ENCODE peak calls at places on chromosomes 11 and 22, in nine cellular contexts. One of them, this sample, is unnamed.

GRCh38 chr11:69642549-69642912 is 1.6 kb downstream of the CCND1 start:
- DNase-seq in GM06990: no peak
- DNase-seq in cardiac fibroblast: no peak
- DNase-seq in heart left ventricle: peak
- DNase-seq in AG04450: no peak
- DNase-seq in astrocyte: no peak
- DNase-seq in activated B cell treated with CpG ODN at 0.5 μM for 24 hours: peak
- DNase-seq in pancreas: no peak
- DNase-seq in AG04449: no peak
- DNase-seq in this sample: peak

GRCh38 chr22:42229455-42230149 is 40.9 kb downstream of the TCF20 start:
- DNase-seq in GM06990: no peak
- DNase-seq in cardiac fibroblast: peak
- DNase-seq in heart left ventricle: no peak
- DNase-seq in AG04450: no peak
- DNase-seq in astrocyte: peak
- DNase-seq in activated B cell treated with CpG ODN at 0.5 μM for 24 hours: no peak
- DNase-seq in pancreas: peak
- DNase-seq in AG04449: no peak
- DNase-seq in this sample: no peak

GRCh38 chr22:29003975-29004646 is 57.5 kb downstream of the C22orf31 start:
- DNase-seq in GM06990: no peak
- DNase-seq in cardiac fibroblast: no peak
- DNase-seq in heart left ventricle: no peak
- DNase-seq in AG04450: no peak
- DNase-seq in astrocyte: no peak
- DNase-seq in activated B cell treated with CpG ODN at 0.5 μM for 24 hours: no peak
- DNase-seq in pancreas: peak
- DNase-seq in AG04449: no peak
- DNase-seq in this sample: no peak

GRCh38 chr22:42066937-42067336 is 3.7 kb downstream of the NAGA start:
- DNase-seq in GM06990: no peak
- DNase-seq in cardiac fibroblast: no peak
- DNase-seq in heart left ventricle: no peak
- DNase-seq in AG04450: no peak
- DNase-seq in astrocyte: no peak
- DNase-seq in activated B cell treated with CpG ODN at 0.5 μM for 24 hours: no peak
- DNase-seq in pancreas: peak
- DNase-seq in AG04449: no peak
- DNase-seq in this sample: no peak

GRCh38 chr22:27639180-27640086 is 162.1 kb downstream of the MN1 start:
- DNase-seq in GM06990: no peak
- DNase-seq in cardiac fibroblast: no peak
- DNase-seq in heart left ventricle: no peak
- DNase-seq in AG04450: no peak
- DNase-seq in astrocyte: no peak
- DNase-seq in activated B cell treated with CpG ODN at 0.5 μM for 24 hours: no peak
- DNase-seq in pancreas: no peak
- DNase-seq in AG04449: no peak
- DNase-seq in this sample: no peak

GRCh38 chr11:61503135-61503770 is 5.3 kb upstream of the LRRC10B start:
- DNase-seq in GM06990: no peak
- DNase-seq in cardiac fibroblast: no peak
- DNase-seq in heart left ventricle: no peak
- DNase-seq in AG04450: no peak
- DNase-seq in astrocyte: no peak
- DNase-seq in activated B cell treated with CpG ODN at 0.5 μM for 24 hours: no peak
- DNase-seq in pancreas: no peak
- DNase-seq in AG04449: no peak
- DNase-seq in this sample: no peak

GRCh38 chr11:64742087-64742939 is 1.6 kb downstream of the RASGRP2 start:
- DNase-seq in GM06990: peak
- DNase-seq in cardiac fibroblast: no peak
- DNase-seq in heart left ventricle: no peak
- DNase-seq in AG04450: no peak
- DNase-seq in astrocyte: no peak
- DNase-seq in activated B cell treated with CpG ODN at 0.5 μM for 24 hours: peak
- DNase-seq in pancreas: no peak
- DNase-seq in AG04449: no peak
- DNase-seq in this sample: peak

GRCh38 chr11:109236696-109237095 is 185.3 kb upstream of the C11orf87 start:
- DNase-seq in GM06990: no peak
- DNase-seq in cardiac fibroblast: peak
- DNase-seq in heart left ventricle: no peak
- DNase-seq in AG04450: no peak
- DNase-seq in astrocyte: peak
- DNase-seq in activated B cell treated with CpG ODN at 0.5 μM for 24 hours: no peak
- DNase-seq in pancreas: no peak
- DNase-seq in AG04449: no peak
- DNase-seq in this sample: no peak

GRCh38 chr11:119891392-119891791 is 162.4 kb upstream of the NECTIN1 start:
- DNase-seq in GM06990: no peak
- DNase-seq in cardiac fibroblast: no peak
- DNase-seq in heart left ventricle: peak
- DNase-seq in AG04450: no peak
- DNase-seq in astrocyte: no peak
- DNase-seq in activated B cell treated with CpG ODN at 0.5 μM for 24 hours: no peak
- DNase-seq in pancreas: no peak
- DNase-seq in AG04449: no peak
- DNase-seq in this sample: no peak

GRCh38 chr11:73152086-73152853 is 10.2 kb upstream of the FCHSD2 start:
- DNase-seq in GM06990: peak
- DNase-seq in cardiac fibroblast: no peak
- DNase-seq in heart left ventricle: no peak
- DNase-seq in AG04450: no peak
- DNase-seq in astrocyte: no peak
- DNase-seq in activated B cell treated with CpG ODN at 0.5 μM for 24 hours: no peak
- DNase-seq in pancreas: no peak
- DNase-seq in AG04449: no peak
- DNase-seq in this sample: peak

GRCh38 chr11:110337570-110338193 is 41.3 kb upstream of the RDX start:
- DNase-seq in GM06990: no peak
- DNase-seq in cardiac fibroblast: peak
- DNase-seq in heart left ventricle: no peak
- DNase-seq in AG04450: no peak
- DNase-seq in astrocyte: peak
- DNase-seq in activated B cell treated with CpG ODN at 0.5 μM for 24 hours: no peak
- DNase-seq in pancreas: no peak
- DNase-seq in AG04449: no peak
- DNase-seq in this sample: peak

GRCh38 chr11:107468596-107468995 is 11.0 kb upstream of the CWF19L2 start:
- DNase-seq in GM06990: no peak
- DNase-seq in cardiac fibroblast: peak
- DNase-seq in heart left ventricle: no peak
- DNase-seq in AG04450: peak
- DNase-seq in astrocyte: no peak
- DNase-seq in activated B cell treated with CpG ODN at 0.5 μM for 24 hours: no peak
- DNase-seq in pancreas: no peak
- DNase-seq in AG04449: no peak
- DNase-seq in this sample: no peak

GRCh38 chr11:57501951-57502350 is 13.6 kb downstream of the SLC43A1 start:
- DNase-seq in GM06990: no peak
- DNase-seq in cardiac fibroblast: peak
- DNase-seq in heart left ventricle: no peak
- DNase-seq in AG04450: no peak
- DNase-seq in astrocyte: no peak
- DNase-seq in activated B cell treated with CpG ODN at 0.5 μM for 24 hours: no peak
- DNase-seq in pancreas: peak
- DNase-seq in AG04449: no peak
- DNase-seq in this sample: no peak

GRCh38 chr11:72760543-72761400 is 8.6 kb upstream of the ARAP1 start:
- DNase-seq in GM06990: no peak
- DNase-seq in cardiac fibroblast: peak
- DNase-seq in heart left ventricle: no peak
- DNase-seq in AG04450: no peak
- DNase-seq in astrocyte: peak
- DNase-seq in activated B cell treated with CpG ODN at 0.5 μM for 24 hours: no peak
- DNase-seq in pancreas: no peak
- DNase-seq in AG04449: no peak
- DNase-seq in this sample: no peak

GRCh38 chr11:35101223-35101622 is 37.7 kb upstream of the CD44 start:
- DNase-seq in GM06990: no peak
- DNase-seq in cardiac fibroblast: no peak
- DNase-seq in heart left ventricle: no peak
- DNase-seq in AG04450: no peak
- DNase-seq in astrocyte: no peak
- DNase-seq in activated B cell treated with CpG ODN at 0.5 μM for 24 hours: no peak
- DNase-seq in pancreas: no peak
- DNase-seq in AG04449: no peak
- DNase-seq in this sample: no peak

GRCh38 chr11:104763930-104764717 is 134.1 kb downstream of the CASP12 start:
- DNase-seq in GM06990: no peak
- DNase-seq in cardiac fibroblast: no peak
- DNase-seq in heart left ventricle: no peak
- DNase-seq in AG04450: no peak
- DNase-seq in astrocyte: no peak
- DNase-seq in activated B cell treated with CpG ODN at 0.5 μM for 24 hours: no peak
- DNase-seq in pancreas: no peak
- DNase-seq in AG04449: no peak
- DNase-seq in this sample: no peak

DNA sequence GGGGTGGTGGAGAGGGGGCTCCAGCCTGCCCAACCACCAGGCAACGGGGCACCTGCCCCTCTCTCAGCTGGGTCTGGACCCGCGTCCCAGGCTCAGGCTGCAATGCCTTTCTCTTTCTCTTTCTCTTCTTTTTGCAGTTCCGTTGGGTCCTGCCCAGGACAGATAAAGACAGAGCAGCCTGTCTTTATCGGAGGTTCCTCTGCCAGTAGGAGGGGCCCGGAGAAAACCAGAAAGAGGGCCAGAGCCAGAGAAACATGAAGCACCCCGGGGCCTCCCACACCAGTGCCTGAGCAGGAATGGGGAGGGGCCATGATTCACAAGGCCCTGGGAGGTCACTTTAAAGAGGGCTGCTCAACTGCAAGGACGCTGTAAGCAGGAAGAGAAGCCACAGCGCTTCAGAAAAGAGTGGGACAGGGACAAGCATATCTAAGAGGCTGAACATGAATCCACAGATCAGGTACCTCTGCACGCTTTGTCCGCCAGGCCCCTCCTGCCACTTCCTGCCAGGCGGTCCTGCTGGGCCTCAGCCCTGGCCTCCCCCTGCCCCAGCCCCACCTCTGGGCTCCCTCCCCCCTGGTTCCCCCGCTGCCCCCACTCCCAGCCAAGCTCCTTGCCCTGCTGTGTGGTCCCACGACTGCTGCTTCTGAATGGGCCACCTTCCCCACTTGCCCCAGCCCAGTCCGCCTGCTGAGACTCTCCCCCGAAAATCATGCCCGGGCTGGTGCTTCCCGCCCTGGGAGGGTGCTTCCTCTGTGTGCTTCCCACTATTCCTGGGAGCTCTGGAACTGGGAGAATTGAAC is at the start of gene APOBEC3C:
- DNase-seq in GM06990: peak
- DNase-seq in cardiac fibroblast: peak
- DNase-seq in heart left ventricle: peak
- DNase-seq in AG04450: peak
- DNase-seq in astrocyte: peak
- DNase-seq in activated B cell treated with CpG ODN at 0.5 μM for 24 hours: peak
- DNase-seq in pancreas: peak
- DNase-seq in AG04449: peak
- DNase-seq in this sample: peak
- TF ChIP-seq CTCF in GM06990: peak
- TF ChIP-seq CTCF in cardiac fibroblast: no peak
- TF ChIP-seq CTCF in heart left ventricle: no peak
- TF ChIP-seq CTCF in AG04450: peak
- TF ChIP-seq CTCF in astrocyte: no peak
- TF ChIP-seq CTCF in activated B cell treated with CpG ODN at 0.5 μM for 24 hours: no peak
- TF ChIP-seq CTCF in pancreas: no peak
- TF ChIP-seq CTCF in AG04449: peak
- TF ChIP-seq CTCF in this sample: no peak

GRCh38 chr11:101717621-101718020 is 133.8 kb upstream of the TRPC6 start:
- DNase-seq in GM06990: no peak
- DNase-seq in cardiac fibroblast: no peak
- DNase-seq in heart left ventricle: no peak
- DNase-seq in AG04450: no peak
- DNase-seq in astrocyte: no peak
- DNase-seq in activated B cell treated with CpG ODN at 0.5 μM for 24 hours: no peak
- DNase-seq in pancreas: no peak
- DNase-seq in AG04449: no peak
- DNase-seq in this sample: no peak
- TF ChIP-seq CTCF in GM06990: no peak
- TF ChIP-seq CTCF in cardiac fibroblast: no peak
- TF ChIP-seq CTCF in heart left ventricle: no peak
- TF ChIP-seq CTCF in AG04450: no peak
- TF ChIP-seq CTCF in astrocyte: no peak
- TF ChIP-seq CTCF in activated B cell treated with CpG ODN at 0.5 μM for 24 hours: no peak
- TF ChIP-seq CTCF in pancreas: no peak
- TF ChIP-seq CTCF in AG04449: no peak
- TF ChIP-seq CTCF in this sample: no peak

DNA sequence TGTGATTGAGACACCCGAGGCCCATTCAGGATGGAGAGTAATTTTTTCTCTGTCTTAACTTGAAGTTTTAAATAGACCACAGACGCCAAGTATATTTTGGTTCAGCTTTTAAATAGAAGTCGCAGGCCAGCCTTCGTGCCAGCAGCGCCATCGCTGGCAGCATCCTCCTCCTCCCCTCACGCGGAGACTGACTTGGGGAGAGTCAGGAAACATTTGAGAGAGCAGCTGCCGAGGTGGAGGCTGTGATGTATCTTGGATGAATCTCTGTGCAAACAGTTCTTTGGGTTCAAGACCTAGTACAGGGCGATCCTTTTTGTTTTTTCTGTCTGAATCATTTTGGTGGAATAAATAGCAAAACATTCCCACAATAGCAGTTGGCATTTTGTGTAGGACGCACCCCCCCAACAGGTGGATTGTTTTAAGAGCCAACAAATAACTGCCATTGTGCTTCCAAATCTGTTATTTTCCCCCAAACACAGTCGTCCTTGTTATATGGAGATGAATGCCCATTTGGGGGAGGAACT is 920 bp upstream of the DMC1 start:
- DNase-seq in GM06990: no peak
- DNase-seq in cardiac fibroblast: peak
- DNase-seq in heart left ventricle: peak
- DNase-seq in AG04450: no peak
- DNase-seq in astrocyte: no peak
- DNase-seq in activated B cell treated with CpG ODN at 0.5 μM for 24 hours: no peak
- DNase-seq in pancreas: peak
- DNase-seq in AG04449: no peak
- DNase-seq in this sample: peak
- TF ChIP-seq CTCF in GM06990: peak
- TF ChIP-seq CTCF in cardiac fibroblast: peak
- TF ChIP-seq CTCF in heart left ventricle: no peak
- TF ChIP-seq CTCF in AG04450: peak
- TF ChIP-seq CTCF in astrocyte: no peak
- TF ChIP-seq CTCF in activated B cell treated with CpG ODN at 0.5 μM for 24 hours: no peak
- TF ChIP-seq CTCF in pancreas: no peak
- TF ChIP-seq CTCF in AG04449: no peak
- TF ChIP-seq CTCF in this sample: no peak

DNA sequence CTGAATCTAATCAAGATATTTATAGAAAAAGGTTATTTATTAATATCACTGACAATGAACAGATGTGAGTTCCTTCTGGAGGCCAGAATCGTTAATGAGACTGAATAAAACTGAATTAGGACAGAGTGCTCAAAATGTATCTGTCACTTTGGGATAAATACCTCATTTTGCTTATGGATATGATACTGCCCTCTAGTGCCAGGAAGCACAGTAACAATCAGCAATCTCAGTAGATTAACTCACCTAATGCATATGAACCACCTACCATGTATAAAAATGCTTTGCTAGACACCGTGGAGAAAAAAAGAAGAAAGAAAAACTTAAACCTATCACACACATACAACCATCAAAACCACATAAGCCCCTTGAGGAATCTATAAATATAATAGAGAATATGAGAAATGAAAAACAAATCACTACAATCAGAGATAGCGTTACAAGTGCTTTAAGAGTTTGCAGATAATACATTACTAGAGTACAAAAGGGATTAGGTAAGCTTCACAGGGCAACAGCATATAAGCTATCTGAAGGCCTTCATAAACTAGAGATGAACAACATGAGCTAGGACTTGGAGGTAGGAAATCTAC is 117.4 kb downstream of the SGSM3 start:
- DNase-seq in GM06990: no peak
- DNase-seq in cardiac fibroblast: peak
- DNase-seq in heart left ventricle: no peak
- DNase-seq in AG04450: no peak
- DNase-seq in astrocyte: no peak
- DNase-seq in activated B cell treated with CpG ODN at 0.5 μM for 24 hours: no peak
- DNase-seq in pancreas: no peak
- DNase-seq in AG04449: no peak
- DNase-seq in this sample: no peak
- TF ChIP-seq CTCF in GM06990: peak
- TF ChIP-seq CTCF in cardiac fibroblast: peak
- TF ChIP-seq CTCF in heart left ventricle: peak
- TF ChIP-seq CTCF in AG04450: peak
- TF ChIP-seq CTCF in astrocyte: peak
- TF ChIP-seq CTCF in activated B cell treated with CpG ODN at 0.5 μM for 24 hours: peak
- TF ChIP-seq CTCF in pancreas: peak
- TF ChIP-seq CTCF in AG04449: peak
- TF ChIP-seq CTCF in this sample: peak

This sample was measured in activated CD8-positive, alpha-beta T cell treated with anti-CD3 and anti-CD28 coated beads for 36 hours.